ENCODE peak calls at places on chromosome 11, in five cellular contexts. J is Peyer's patch, B is PC-9, O is neural progenitor cell, Y is breast epithelium. T is an unnamed sample. For H3K4me1, the result is how much of the 10 kb centered on the place peaks cover.

GRCh38 chr11:61041755-61042518 is 60.4 kb upstream of the CD5 start:
- DNase-seq in J (peak), B (peak), O (peak), Y (no peak), T (peak)

GRCh38 chr11:119782021-119782420 is 53.0 kb upstream of the NECTIN1 start:
- DNase-seq in J (no peak), B (no peak), O (peak), Y (no peak), T (no peak)

GRCh38 chr11:108654994-108655631 is 9.8 kb upstream of the DDX10 start:
- DNase-seq in J (peak), B (peak), O (peak), Y (no peak), T (no peak)

GRCh38 chr11:1660025-1660867 is 30.7 kb downstream of the KRTAP5-5 start:
- DNase-seq in J (peak), B (no peak), O (no peak), Y (no peak), T (no peak)

GRCh38 chr11:58905716-58906547 is 33.4 kb upstream of the GLYATL1 start:
- DNase-seq in J (peak), B (no peak), O (peak), Y (peak), T (peak)

GRCh38 chr11:15613231-15613630 is 498.5 kb downstream of the INSC start:
- DNase-seq in J (no peak), B (no peak), O (no peak), Y (no peak), T (no peak)

GRCh38 chr11:79287952-79288351 is 152.9 kb downstream of the TENM4 start:
- DNase-seq in J (no peak), B (no peak), O (no peak), Y (no peak), T (no peak)

GRCh38 chr11:119796363-119797060 is 67.5 kb upstream of the NECTIN1 start:
- DNase-seq in J (no peak), B (no peak), O (peak), Y (no peak), T (no peak)

GRCh38 chr11:108647701-108648527 is 17.0 kb upstream of the DDX10 start:
- DNase-seq in J (peak), B (peak), O (peak), Y (peak), T (peak)

GRCh38 chr11:123035831-123036230 is 26.1 kb downstream of the HSPA8 start:
- DNase-seq in J (no peak), B (no peak), O (no peak), Y (no peak), T (no peak)

GRCh38 chr11:84993386-84993785 is 633.8 kb downstream of the DLG2 start:
- DNase-seq in J (no peak), B (peak), O (peak), Y (no peak), T (no peak)

GRCh38 chr11:13348305-13348704 is 70.7 kb downstream of the BMAL1 start:
- DNase-seq in J (no peak), B (no peak), O (no peak), Y (no peak), T (no peak)

GRCh38 chr11:78664606-78665005 is 89.9 kb upstream of the NARS2 start:
- DNase-seq in J (no peak), B (no peak), O (no peak), Y (no peak), T (no peak)

GRCh38 chr11:102471474-102471873 is 18.9 kb upstream of the TMEM123 start:
- DNase-seq in J (no peak), B (no peak), O (no peak), Y (no peak), T (no peak)

GRCh38 chr11:102470257-102470656 is 17.7 kb upstream of the TMEM123 start:
- DNase-seq in J (peak), B (no peak), O (no peak), Y (no peak), T (no peak)

GRCh38 chr11:102473543-102473942 is 21.0 kb upstream of the TMEM123 start:
- DNase-seq in J (peak), B (no peak), O (no peak), Y (no peak), T (no peak)

GRCh38 chr11:102469196-102469821 is 16.7 kb upstream of the TMEM123 start:
- DNase-seq in J (no peak), B (no peak), O (no peak), Y (peak), T (no peak)

DNA sequence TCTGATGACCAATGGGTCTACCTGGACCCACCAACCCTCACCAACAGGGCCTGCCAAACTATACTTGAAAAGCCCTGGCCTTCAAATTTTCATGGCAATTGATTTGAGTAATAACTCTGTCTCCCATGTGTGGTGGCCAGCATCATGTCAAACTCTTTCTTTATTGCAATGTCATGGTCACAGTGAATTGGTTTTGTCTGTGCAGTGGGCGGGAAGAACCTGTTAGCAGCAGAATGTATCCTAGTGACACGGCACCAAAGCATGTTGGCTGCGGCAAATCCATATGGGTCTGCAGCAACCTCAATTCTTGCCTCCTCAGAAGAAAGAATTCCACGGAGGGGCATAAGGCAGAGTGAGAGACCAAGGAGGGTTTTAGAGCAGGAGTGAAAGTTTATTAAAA is 19.6 kb upstream of the TMEM123 start:
- DNase-seq in J (no peak), B (no peak), O (no peak), Y (no peak), T (no peak)
- H3K4me1 ChIP-seq in J (under half), B (half or more), O (under half), Y (under half), T (under half)

DNA sequence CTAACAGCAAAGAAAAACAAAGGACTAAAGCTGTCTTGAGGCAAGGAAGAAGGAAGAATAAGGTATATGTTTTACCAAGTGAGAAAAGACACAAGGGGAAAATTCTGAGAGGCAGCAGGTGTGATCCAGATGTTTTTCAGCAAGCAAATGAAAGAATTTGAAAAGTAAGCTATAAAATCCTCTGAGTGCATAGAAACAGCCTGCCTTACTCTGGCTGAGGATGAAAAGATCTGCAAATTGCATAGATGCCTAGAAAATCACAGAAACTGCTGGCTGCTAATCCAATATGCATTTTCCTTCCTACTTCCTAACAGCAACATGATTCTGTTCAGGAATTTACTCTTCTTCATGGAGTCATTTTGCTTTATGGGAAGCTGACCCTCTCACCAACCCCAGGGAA is 22.1 kb upstream of the LYVE1 start:
- DNase-seq in J (no peak), B (no peak), O (no peak), Y (no peak), T (no peak)
- H3K4me1 ChIP-seq in J (under half), B (half or more), O (under half), Y (under half), T (under half)

DNA sequence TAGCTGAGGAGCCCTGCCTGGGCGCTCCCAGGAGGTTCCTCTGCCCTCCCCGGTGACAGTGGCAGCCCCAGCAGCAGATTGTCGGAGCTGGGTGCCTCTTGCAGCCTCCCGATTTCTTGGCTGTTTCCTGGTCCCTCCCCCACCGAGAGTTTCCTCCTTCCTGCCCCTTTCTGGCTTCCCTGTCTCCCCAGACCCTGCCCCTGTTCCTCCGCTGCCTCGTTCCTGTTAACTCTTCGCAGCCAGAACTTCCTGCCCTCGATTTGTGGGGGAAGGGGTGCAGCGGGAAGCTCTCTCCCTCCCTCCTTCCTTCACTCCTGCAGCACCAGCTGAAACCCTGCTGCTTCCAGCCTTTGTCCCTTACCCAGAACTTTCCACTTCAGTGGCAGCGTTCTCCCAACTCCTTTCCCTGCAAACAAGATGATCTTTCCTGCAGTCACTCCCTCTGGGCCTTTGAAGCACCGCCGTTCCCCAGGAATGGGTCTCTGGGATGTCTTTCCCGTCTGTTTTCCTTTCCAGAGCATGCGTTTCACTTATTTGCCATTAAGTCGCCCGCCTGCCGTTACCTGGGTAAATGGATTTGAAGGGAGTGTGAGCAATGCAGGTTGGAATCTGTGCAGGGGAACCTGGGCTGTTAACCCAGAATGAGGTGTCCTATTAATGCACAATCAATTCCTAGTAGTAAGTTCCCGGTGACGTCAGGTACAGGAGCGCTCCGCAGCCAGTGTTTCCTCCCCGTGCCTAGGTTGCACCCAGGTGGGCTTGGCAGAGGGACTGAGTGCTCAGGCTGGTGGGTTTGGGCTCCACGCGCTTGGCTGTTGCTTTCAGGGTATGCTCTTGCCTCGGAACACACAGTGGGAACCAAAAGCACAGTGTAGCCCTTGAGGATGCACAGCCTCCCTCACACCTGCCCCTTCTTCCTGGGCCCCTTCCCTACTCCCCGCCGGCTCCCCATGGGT is 4.3 kb downstream of the GRK2 start:
- DNase-seq in J (peak), B (no peak), O (peak), Y (no peak), T (no peak)
- H3K4me1 ChIP-seq in J (under half), B (under half), O (under half), Y (half or more), T (half or more)

GRCh38 chr11:128936546-128937275 is 6.0 kb downstream of the TP53AIP1 start:
- DNase-seq in J (no peak), B (no peak), O (peak), Y (peak), T (no peak)
- H3K4me1 ChIP-seq in J (under half), B (under half), O (under half), Y (under half), T (under half)

GRCh38 chr11:73361953-73362776 is 14.0 kb upstream of the RELT start:
- DNase-seq in J (no peak), B (no peak), O (peak), Y (no peak), T (no peak)
- H3K4me1 ChIP-seq in J (under half), B (under half), O (under half), Y (under half), T (under half)

DNA sequence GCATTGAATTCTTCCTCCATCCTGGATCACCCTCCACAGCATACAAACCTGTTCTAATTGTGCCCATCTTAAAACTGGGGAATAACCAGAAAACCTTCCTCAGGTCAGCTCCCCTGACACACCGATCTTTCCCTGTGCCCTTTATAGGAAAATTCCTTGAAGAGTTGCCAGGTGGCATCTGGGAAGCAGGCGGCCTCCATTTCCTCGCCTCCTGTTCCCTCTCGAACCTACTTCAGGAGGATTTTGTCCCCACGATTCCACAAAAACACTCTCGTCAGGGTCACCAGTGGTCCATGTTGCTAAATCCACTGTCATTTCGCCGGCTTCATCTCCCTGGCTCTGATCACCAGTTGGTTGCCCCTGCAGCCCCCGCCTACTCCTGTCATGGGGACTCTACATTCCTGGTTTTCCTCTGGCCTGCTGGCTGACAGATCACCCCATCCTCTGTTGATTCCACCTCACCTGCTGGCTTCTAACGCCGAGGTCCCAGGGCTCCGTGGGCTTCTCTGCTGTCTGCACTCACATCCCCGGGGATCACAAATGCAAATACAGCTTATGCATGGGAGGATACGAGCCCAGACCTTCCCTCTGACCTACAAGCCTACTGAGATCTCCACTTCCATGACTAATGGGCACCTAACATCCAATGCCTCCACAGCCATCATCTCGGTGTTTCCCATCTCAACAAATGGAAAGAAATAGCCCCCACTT is 92.5 kb upstream of the PRDM11 start:
- DNase-seq in J (no peak), B (no peak), O (no peak), Y (no peak), T (no peak)
- H3K4me1 ChIP-seq in J (under half), B (under half), O (half or more), Y (under half), T (under half)

DNA sequence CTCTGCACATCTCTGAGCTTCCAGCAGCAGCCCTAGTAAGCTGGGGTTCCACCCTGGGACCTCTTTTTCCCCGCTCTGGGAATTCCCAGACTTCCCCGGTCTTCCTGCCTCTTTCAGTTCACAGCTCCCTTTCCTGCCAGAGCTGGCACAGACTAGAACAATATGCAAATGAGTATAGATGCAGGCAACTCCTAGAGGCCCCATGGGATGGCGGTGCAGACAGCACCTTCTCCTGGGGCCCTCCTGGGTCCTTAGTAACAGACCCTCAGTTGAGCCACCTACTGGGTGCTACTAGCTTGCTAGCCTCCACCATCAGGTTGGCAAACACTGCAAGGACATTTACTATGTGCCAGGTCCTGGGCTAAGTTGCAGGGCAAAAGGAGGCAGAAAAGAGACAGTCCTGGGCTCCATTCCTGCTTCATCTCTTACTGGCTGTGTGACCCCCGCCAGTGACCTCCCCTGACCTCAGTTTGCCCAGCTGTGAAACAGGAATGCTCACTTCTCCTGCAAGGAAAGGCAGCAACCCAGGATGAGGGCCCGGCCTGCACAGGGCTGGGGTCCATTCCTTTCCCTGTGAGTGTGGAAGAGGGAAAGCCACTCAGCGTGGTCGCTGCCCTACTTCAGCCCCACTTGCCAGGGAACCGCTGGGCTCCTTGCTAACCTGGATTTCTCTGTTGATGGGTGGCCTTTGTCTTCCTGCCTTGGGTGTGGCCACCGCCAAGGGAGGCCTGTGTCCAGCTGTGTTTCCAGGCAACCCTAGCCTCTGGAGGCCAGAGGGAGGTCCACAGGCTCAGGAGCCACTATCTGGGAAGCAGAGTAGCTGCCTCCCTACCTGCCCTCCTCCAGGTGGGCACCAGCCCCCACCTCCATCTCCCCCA is 7.3 kb downstream of the RELT start:
- DNase-seq in J (no peak), B (peak), O (peak), Y (no peak), T (no peak)
- H3K4me1 ChIP-seq in J (under half), B (under half), O (under half), Y (under half), T (half or more)

GRCh38 chr11:87347860-87348259 is 310.1 kb downstream of the TMEM135 start:
- DNase-seq in J (no peak), B (no peak), O (no peak), Y (no peak), T (no peak)
- H3K4me1 ChIP-seq in J (under half), B (under half), O (under half), Y (under half), T (under half)

DNA sequence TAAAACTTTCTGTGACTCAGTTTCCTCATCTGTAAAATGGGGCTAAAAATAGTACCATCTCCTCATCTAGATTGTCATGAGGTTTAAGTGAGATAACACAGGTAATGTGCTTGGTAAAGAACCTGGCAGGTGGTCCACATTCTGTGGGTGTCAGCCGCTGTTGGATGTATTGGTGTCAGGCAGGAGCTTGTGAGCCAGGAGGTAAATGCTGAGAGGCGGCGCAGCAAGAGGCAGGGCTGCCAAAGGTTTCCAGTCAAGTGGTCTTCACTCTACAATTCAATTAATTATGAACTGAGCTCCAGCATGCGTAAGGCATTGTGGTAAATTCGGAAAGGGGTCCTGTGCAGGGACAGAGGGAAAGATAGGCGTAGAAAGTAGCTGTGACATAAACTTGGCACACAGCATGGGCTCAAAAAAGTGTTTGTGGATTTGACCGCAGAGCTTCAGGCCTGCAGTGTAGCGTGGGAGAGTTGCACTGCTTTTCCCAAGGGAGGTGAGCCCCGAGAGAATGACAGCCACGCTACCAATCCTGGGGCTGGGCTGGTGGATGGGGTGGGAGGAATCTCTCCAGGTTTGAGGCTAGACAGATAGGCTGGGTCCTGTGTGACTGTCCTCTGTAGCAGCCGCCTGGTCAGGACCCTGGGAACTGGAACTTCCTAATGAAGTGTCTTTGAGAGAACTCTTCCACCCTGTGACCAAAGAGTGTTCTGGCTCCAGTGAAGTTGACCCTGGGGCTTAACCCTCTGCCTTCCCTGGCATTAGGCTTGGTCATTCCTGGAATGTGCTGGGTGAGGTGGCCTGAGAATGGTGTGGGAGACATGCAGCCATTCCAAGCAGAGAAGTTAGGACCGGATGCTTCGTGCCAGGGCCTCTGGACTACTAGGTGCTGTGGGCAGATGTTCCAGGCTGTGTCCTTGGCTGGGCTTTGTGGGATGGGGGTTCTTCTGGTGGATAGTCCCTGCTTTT is 122.4 kb downstream of the FEZ1 start:
- DNase-seq in J (no peak), B (no peak), O (no peak), Y (no peak), T (peak)
- H3K4me1 ChIP-seq in J (under half), B (under half), O (half or more), Y (under half), T (half or more)

DNA sequence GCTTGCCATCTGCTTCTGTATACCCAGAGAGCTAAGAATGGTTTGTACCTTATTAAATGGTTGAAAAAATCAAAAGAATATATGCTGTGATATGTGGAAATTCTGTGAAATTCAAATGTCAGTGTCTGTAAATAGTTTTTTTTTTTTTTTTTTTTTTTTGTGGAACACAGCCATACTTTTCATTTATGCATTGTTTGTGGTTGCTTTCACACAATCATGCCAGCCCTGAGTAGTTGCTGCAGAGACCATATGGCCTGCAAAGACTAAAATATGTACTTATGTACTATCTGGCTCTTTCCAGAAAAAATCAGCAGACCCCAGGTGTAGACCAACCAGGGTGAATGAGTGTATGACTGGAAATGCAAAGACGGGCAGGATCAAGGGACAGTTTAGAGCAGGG is 98.3 kb downstream of the PTPRJ start:
- DNase-seq in J (no peak), B (no peak), O (no peak), Y (no peak), T (no peak)
- H3K4me1 ChIP-seq in J (under half), B (under half), O (under half), Y (under half), T (under half)